ENCODE peak calls at places on chromosomes 16 and 17, in seven cellular contexts. E is SJCRH30, S is K562, Q is heart left ventricle, O is body of pancreas, Z is IMR-90, W is MM.1S. B is an unnamed sample. For H3K4me1, the result is how much of the 10 kb centered on the place peaks cover.

GRCh38 chr16:53620476-53620875 is 83.2 kb downstream of the RPGRIP1L start:
- DNase-seq in Z (no peak), O (no peak), W (no peak), E (no peak), S (no peak), Q (no peak), B (no peak)

GRCh38 chr16:75216127-75216526 is 2.7 kb upstream of the CTRB1 start:
- DNase-seq in W (no peak), Q (no peak), Z (no peak), E (no peak), O (peak), S (no peak), B (no peak)

GRCh38 chr17:12407495-12407894 is 258.2 kb upstream of the MYOCD start:
- DNase-seq in O (no peak), E (no peak), Z (no peak), W (no peak), Q (no peak), S (no peak), B (no peak)

GRCh38 chr17:74981318-74981978 is 6.0 kb upstream of the CDR2L start:
- DNase-seq in E (no peak), O (no peak), W (no peak), Z (no peak), Q (no peak), S (no peak), B (no peak)

GRCh38 chr16:81537721-81538561 is 93.3 kb downstream of the CMIP start:
- DNase-seq in W (no peak), Z (no peak), Q (no peak), E (no peak), O (no peak), S (no peak), B (no peak)

GRCh38 chr17:17675925-17676534 is 5.2 kb upstream of the RAI1 start:
- DNase-seq in S (no peak), Z (peak), O (no peak), E (peak), W (peak), Q (no peak), B (no peak)

GRCh38 chr17:49515196-49515770 is 20.2 kb downstream of the NGFR start:
- DNase-seq in S (peak), Q (peak), Z (peak), O (peak), E (peak), W (peak), B (peak)

GRCh38 chr17:3907483-3908216 is 8.6 kb downstream of the P2RX1 start:
- DNase-seq in W (no peak), O (peak), Q (no peak), E (no peak), S (peak), Z (no peak), B (peak)

GRCh38 chr16:85441189-85441889 is 171.8 kb upstream of the GSE1 start:
- DNase-seq in Q (no peak), E (no peak), S (peak), Z (no peak), W (no peak), O (no peak), B (no peak)

GRCh38 chr17:59498421-59499307 is 66.7 kb upstream of the DHX40 start:
- DNase-seq in Z (no peak), O (no peak), Q (no peak), W (no peak), E (no peak), S (no peak), B (no peak)

GRCh38 chr16:60991886-60992285 is 1044.4 kb downstream of the CDH8 start:
- DNase-seq in E (no peak), S (no peak), Q (no peak), Z (no peak), W (no peak), O (no peak), B (no peak)

GRCh38 chr17:45320349-45320930 is 3.6 kb upstream of the MAP3K14 start:
- DNase-seq in Z (peak), S (no peak), E (no peak), O (no peak), W (peak), Q (no peak), B (no peak)

GRCh38 chr17:78013683-78014467 is 55.4 kb downstream of the TNRC6C start:
- DNase-seq in O (peak), Q (peak), W (peak), Z (peak), S (peak), E (peak), B (peak)

GRCh38 chr17:44308320-44308818 is at the start of gene RUNDC3A:
- DNase-seq in Z (peak), Q (peak), E (peak), O (peak), W (peak), S (peak), B (peak)

GRCh38 chr16:48909231-48909630 is 299.3 kb upstream of the N4BP1 start:
- DNase-seq in O (no peak), E (no peak), Z (no peak), Q (no peak), S (no peak), W (no peak), B (no peak)

GRCh38 chr17:58331815-58332719 is 3.5 kb upstream of the TSPOAP1 start:
- DNase-seq in S (peak), W (peak), E (no peak), Z (no peak), Q (peak), O (peak), B (no peak)

GRCh38 chr17:78628547-78629435 is 51.6 kb upstream of the DNAH17 start:
- DNase-seq in Z (no peak), W (no peak), E (peak), Q (no peak), S (no peak), O (no peak), B (no peak)

GRCh38 chr16:79635488-79635887 is 35.0 kb upstream of the MAF start:
- DNase-seq in O (no peak), Q (no peak), W (no peak), S (no peak), E (no peak), Z (no peak), B (no peak)

GRCh38 chr17:34711646-34712045 is 132.3 kb downstream of the TMEM132E start:
- DNase-seq in O (no peak), Z (no peak), Q (no peak), E (no peak), W (no peak), S (no peak), B (no peak)

GRCh38 chr17:44400226-44400847 is 10.9 kb upstream of the ITGA2B start:
- DNase-seq in E (no peak), Z (peak), O (no peak), Q (no peak), W (peak), S (peak), B (no peak)

GRCh38 chr17:75614006-75614405 is 19.2 kb upstream of the SMIM5 start:
- DNase-seq in W (no peak), E (peak), O (no peak), Q (no peak), S (peak), Z (no peak), B (peak)

GRCh38 chr17:77769215-77769614 is 189.3 kb upstream of the TNRC6C start:
- DNase-seq in Z (peak), O (peak), S (no peak), E (no peak), W (peak), Q (no peak), B (no peak)

GRCh38 chr17:67546578-67547527 is 169.8 kb downstream of the PITPNC1 start:
- DNase-seq in Q (peak), E (no peak), S (no peak), O (peak), W (no peak), Z (peak), B (peak)

GRCh38 chr17:1040216-1040600 is 43.3 kb downstream of the TIMM22 start:
- DNase-seq in O (no peak), W (no peak), S (no peak), Q (peak), Z (no peak), E (peak), B (no peak)

GRCh38 chr17:50359998-50360461 is 13.0 kb downstream of the MRPL27 start:
- DNase-seq in O (no peak), S (no peak), W (no peak), Z (no peak), E (no peak), Q (no peak), B (no peak)

GRCh38 chr17:40819528-40820125 is 2.8 kb downstream of the KRT10 start:
- DNase-seq in E (peak), S (no peak), W (no peak), Z (peak), O (no peak), Q (peak), B (no peak)

GRCh38 chr16:11550651-11551498 is 35.8 kb downstream of the LITAF start:
- DNase-seq in O (no peak), Z (no peak), S (no peak), E (no peak), Q (no peak), W (no peak), B (no peak)

GRCh38 chr17:17170346-17170976 is 35.7 kb downstream of the PLD6 start:
- DNase-seq in W (no peak), E (no peak), Z (peak), S (no peak), O (no peak), Q (no peak), B (no peak)

GRCh38 chr16:49781401-49781800 is 74.5 kb downstream of the ZNF423 start:
- DNase-seq in S (no peak), W (no peak), O (no peak), E (no peak), Z (no peak), Q (no peak), B (no peak)

GRCh38 chr16:15509051-15509592 is 74.7 kb downstream of the BMERB1 start:
- DNase-seq in S (peak), O (no peak), Z (no peak), W (no peak), Q (no peak), E (peak), B (no peak)

GRCh38 chr17:66777689-66778225 is 57.2 kb upstream of the CACNG5 start:
- DNase-seq in S (no peak), E (no peak), O (no peak), Z (peak), Q (no peak), W (no peak), B (no peak)

GRCh38 chr17:82457790-82458129 is 781 bp upstream of the NARF start:
- DNase-seq in W (no peak), S (no peak), O (no peak), Z (no peak), E (no peak), Q (no peak), B (no peak)

GRCh38 chr16:2962334-2963073 is 1.6 kb upstream of the KREMEN2 start:
- DNase-seq in O (peak), W (no peak), Z (no peak), Q (no peak), E (no peak), S (no peak), B (no peak)

GRCh38 chr17:55402374-55402773 is 19.3 kb downstream of the MMD start:
- DNase-seq in Q (no peak), E (no peak), S (peak), Z (peak), W (no peak), O (no peak), B (no peak)

GRCh38 chr16:34802848-34803599 is 1343.6 kb downstream of the TP53TG3F start:
- DNase-seq in W (no peak), E (no peak), Z (no peak), O (no peak), S (no peak), Q (no peak), B (peak)

GRCh38 chr17:4544656-4545216 is 10.4 kb downstream of the MYBBP1A start:
- DNase-seq in E (no peak), O (no peak), Z (no peak), Q (no peak), W (no peak), S (peak), B (no peak)

GRCh38 chr16:14095883-14096551 is 24.9 kb downstream of the MRTFB start:
- DNase-seq in E (no peak), Q (no peak), O (peak), S (no peak), W (no peak), Z (peak), B (no peak)

GRCh38 chr16:5041604-5042133 is 7.9 kb upstream of the NAGPA start:
- DNase-seq in S (no peak), Z (peak), O (no peak), W (peak), E (peak), Q (no peak), B (no peak)

DNA sequence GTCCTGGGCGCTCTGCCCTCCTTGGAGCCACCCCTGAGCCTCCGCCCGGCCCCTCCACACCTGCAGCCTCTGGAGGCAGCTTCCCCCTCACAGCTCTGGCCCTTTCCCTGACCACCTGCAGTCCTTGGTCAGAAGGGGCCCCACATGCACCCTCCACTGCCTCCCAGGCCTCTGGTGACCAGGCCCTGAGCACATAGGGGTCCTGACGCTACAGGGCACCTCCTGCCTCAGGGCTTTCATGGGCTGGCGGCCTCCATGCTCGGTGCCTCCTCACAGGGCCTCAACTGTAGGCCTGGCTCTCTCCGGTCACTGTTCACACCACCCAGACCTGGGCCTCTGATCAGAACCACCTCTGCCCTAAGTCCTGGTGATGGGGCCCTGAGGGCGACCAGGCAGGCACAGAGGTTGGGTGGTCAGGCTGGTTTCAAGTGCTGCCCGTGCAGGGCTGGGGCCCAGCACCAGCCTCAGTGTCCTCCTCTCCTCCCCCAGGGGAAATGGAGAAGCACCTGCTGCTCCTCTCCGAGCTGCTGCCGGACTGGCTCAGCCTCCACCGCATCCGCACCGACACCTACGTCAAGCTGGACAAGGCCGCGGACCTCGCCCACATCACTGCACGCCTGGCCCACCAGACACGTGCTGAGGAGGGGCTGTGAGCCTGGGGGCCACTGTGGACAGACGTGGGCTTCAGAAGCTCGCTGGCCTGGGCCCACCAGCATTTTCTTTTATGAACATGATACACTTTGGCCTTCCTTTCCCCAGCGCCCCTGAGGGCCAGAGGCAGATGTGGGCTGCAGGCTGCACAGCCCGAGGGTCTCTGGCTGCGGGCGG is 3.9 kb downstream of the APRT start:
- DNase-seq in O (no peak), Z (no peak), Q (no peak), S (no peak), W (no peak), E (no peak), B (no peak)
- H3K4me1 ChIP-seq in O (half or more), Z (under half), Q (under half), S (under half), W (under half), E (under half), B (under half)

GRCh38 chr17:2086306-2086705 is 31.4 kb downstream of the HIC1 start:
- DNase-seq in O (no peak), Q (no peak), S (no peak), W (no peak), Z (no peak), E (no peak), B (no peak)
- H3K4me1 ChIP-seq in O (under half), Q (under half), S (under half), W (under half), Z (under half), E (under half), B (under half)

DNA sequence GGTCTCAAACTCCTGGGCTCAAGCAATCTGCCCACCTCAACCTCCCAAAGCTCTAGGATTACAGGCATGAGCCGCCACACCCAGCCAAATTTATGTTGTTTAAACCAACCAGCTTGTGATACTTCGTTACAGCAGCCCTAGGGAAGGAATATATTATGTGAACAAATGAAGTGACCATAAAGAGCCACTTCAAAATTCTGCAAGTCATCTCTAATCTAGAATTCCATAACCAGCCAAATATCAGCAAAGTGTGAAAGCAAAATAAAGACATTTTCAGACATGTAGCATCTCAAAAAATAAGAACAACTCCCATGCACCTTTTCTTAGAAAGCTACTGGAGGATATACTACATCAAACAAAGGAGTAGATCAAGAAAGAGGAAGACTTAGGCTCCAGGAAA is 36.0 kb downstream of the AIPL1 start:
- DNase-seq in Q (no peak), E (no peak), S (no peak), O (no peak), Z (no peak), W (no peak), B (no peak)
- H3K4me1 ChIP-seq in Q (under half), E (under half), S (under half), O (under half), Z (under half), W (under half), B (under half)

GRCh38 chr17:81342700-81343070 is 47.6 kb upstream of the SLC38A10 start:
- DNase-seq in Z (no peak), S (no peak), O (peak), W (no peak), Q (no peak), E (no peak), B (no peak)

GRCh38 chr17:81339502-81340296 is 44.6 kb upstream of the SLC38A10 start:
- DNase-seq in W (no peak), Z (no peak), Q (no peak), O (peak), E (peak), S (no peak), B (no peak)

GRCh38 chr17:81340606-81341346 is 45.7 kb upstream of the SLC38A10 start:
- DNase-seq in E (peak), Z (no peak), W (no peak), S (no peak), Q (peak), O (peak), B (peak)

GRCh38 chr17:81342062-81342699 is 47.1 kb upstream of the SLC38A10 start:
- DNase-seq in W (no peak), S (no peak), Q (no peak), O (peak), Z (no peak), E (no peak), B (no peak)

GRCh38 chr17:81341347-81342061 is 46.4 kb upstream of the SLC38A10 start:
- DNase-seq in O (peak), W (no peak), Q (no peak), S (no peak), Z (no peak), E (no peak), B (no peak)
- H3K4me1 ChIP-seq in O (half or more), W (under half), Q (under half), S (under half), Z (under half), E (under half), B (under half)

GRCh38 chr16:56932588-56933265 is 785 bp downstream of the HERPUD1 start:
- DNase-seq in S (peak), Z (peak), Q (peak), E (peak), O (peak), W (peak), B (peak)

GRCh38 chr16:56933828-56934598 is 2.1 kb downstream of the HERPUD1 start:
- DNase-seq in Z (no peak), S (no peak), Q (no peak), W (no peak), E (no peak), O (peak), B (no peak)

GRCh38 chr16:56931769-56932587 is at the start of gene HERPUD1:
- DNase-seq in Z (peak), Q (peak), W (peak), O (peak), S (peak), E (peak), B (peak)

GRCh38 chr16:56931253-56931768 is 631 bp upstream of the HERPUD1 start:
- DNase-seq in Z (no peak), W (peak), Q (no peak), S (no peak), O (no peak), E (no peak), B (no peak)

DNA sequence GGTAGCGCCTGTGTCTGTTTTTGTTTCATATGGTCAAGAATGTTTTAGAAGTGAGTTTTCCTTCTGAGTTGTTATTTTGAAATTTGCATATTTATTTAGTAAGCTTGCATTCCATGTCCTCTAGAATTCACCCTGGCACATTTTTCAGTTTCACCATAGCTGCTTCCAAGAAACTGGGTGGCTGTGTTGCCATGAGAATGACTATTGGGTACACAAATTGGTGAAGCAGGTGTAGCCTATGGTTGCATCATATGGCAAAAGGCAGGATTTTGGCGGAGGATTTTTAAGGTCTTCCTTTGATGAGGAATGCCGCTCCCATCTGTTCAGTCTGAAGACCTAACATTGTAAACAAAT is 1.3 kb downstream of the HERPUD1 start:
- DNase-seq in Z (no peak), O (peak), Q (no peak), S (no peak), W (no peak), E (no peak), B (no peak)
- H3K4me1 ChIP-seq in Z (under half), O (under half), Q (under half), S (under half), W (under half), E (under half), B (under half)

DNA sequence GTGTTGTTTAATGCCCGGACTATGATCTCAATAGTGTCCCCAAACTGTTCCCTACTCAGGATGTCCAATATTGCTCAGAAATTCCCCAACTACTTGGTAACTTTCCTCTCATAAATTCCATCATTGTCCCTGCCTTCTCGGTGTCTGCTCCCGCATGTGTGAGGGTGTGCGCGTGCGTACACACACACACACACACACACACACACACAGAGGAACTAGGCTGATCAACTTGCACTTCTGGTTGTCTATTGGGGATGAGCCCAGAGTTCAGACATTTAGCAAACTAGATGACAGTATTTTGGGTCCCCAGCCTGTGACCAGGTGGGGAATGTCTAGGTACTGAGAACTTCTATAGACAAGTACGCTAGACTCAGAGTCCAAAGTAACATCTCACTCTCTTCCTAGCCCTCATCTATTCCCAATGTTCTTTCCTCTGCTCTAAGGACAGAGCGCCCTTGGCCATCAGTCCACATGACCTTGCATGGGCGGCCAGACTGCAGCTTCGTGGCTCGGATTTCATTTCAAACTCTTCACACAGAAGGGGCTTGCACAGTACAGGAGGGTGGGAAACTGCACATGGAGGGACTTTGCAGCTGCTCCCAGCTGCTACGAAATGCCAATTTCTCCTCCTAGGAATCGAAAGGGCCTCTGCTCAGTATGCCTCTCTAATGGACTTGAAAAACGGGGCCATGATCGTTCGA is 5.3 kb downstream of the HS3ST3A1 start:
- DNase-seq in S (no peak), W (no peak), O (no peak), Q (no peak), E (peak), Z (no peak), B (no peak)
- H3K4me1 ChIP-seq in S (under half), W (under half), O (under half), Q (under half), E (under half), Z (under half), B (under half)

B was measured in BE2C.